ENCODE peak calls at places on chromosome X, in six cellular contexts. O, F, E, H, X and C are unnamed samples.

GRCh38 chrX:68041110-68041509 is 392.2 kb downstream of the OPHN1 start:
- DNase-seq in O (no peak), F (no peak), E (no peak), H (no peak), X (no peak), C (no peak)

GRCh38 chrX:134026732-134027311 is 41.4 kb upstream of the GPC3 start:
- DNase-seq in O (peak), F (peak), E (peak), H (no peak), X (no peak), C (peak)

GRCh38 chrX:24498181-24498580 is 33.1 kb downstream of the PDK3 start:
- DNase-seq in O (no peak), F (no peak), E (peak), H (no peak), X (no peak), C (no peak)

GRCh38 chrX:7100022-7100421 is 47.5 kb upstream of the STS start:
- DNase-seq in O (no peak), F (no peak), E (no peak), H (no peak), X (no peak), C (no peak)

GRCh38 chrX:40012800-40013682 is 84.7 kb downstream of the BCOR start:
- DNase-seq in O (peak), F (peak), E (peak), H (no peak), X (peak), C (no peak)

GRCh38 chrX:108285361-108285760 is 152.9 kb downstream of the COL4A6 start:
- DNase-seq in O (peak), F (no peak), E (no peak), H (no peak), X (no peak), C (no peak)

GRCh38 chrX:103941201-103941975 is 21.0 kb upstream of the TMSB15B start:
- DNase-seq in O (peak), F (peak), E (peak), H (no peak), X (no peak), C (no peak)

GRCh38 chrX:9906919-9907318 is 60.2 kb upstream of the CLDN34 start:
- DNase-seq in O (no peak), F (peak), E (no peak), H (no peak), X (no peak), C (peak)

GRCh38 chrX:122943918-122944317 is 240.2 kb upstream of the GRIA3 start:
- DNase-seq in O (no peak), F (no peak), E (no peak), H (no peak), X (no peak), C (no peak)

GRCh38 chrX:72079607-72080006 is 52.1 kb downstream of the RTL5 start:
- DNase-seq in O (peak), F (no peak), E (peak), H (no peak), X (no peak), C (no peak)

GRCh38 chrX:14235004-14235403 is 205.3 kb upstream of the GEMIN8 start:
- DNase-seq in O (no peak), F (peak), E (peak), H (no peak), X (no peak), C (no peak)

GRCh38 chrX:100615015-100615414 is 21.6 kb downstream of the TSPAN6 start:
- DNase-seq in O (peak), F (peak), E (peak), H (peak), X (peak), C (peak)

GRCh38 chrX:39310925-39311324 is 509.7 kb downstream of the MID1IP1 start:
- DNase-seq in O (no peak), F (no peak), E (peak), H (no peak), X (no peak), C (no peak)

GRCh38 chrX:13212191-13212651 is 107.6 kb downstream of the ATXN3L start:
- DNase-seq in O (peak), F (no peak), E (peak), H (no peak), X (no peak), C (no peak)

GRCh38 chrX:39469126-39469525 is 628.6 kb downstream of the BCOR start:
- DNase-seq in O (no peak), F (no peak), E (no peak), H (no peak), X (no peak), C (no peak)

GRCh38 chrX:15601932-15602331 is 1.2 kb upstream of the ACE2 start:
- DNase-seq in O (no peak), F (no peak), E (no peak), H (no peak), X (no peak), C (no peak)

GRCh38 chrX:70117738-70118137 is 15.5 kb upstream of the IGBP1 start:
- DNase-seq in O (no peak), F (peak), E (no peak), H (no peak), X (no peak), C (peak)

GRCh38 chrX:121093011-121093410 is 45.6 kb downstream of the GLUD2 start:
- DNase-seq in O (no peak), F (no peak), E (no peak), H (no peak), X (no peak), C (no peak)

GRCh38 chrX:72051589-72051988 is 80.1 kb downstream of the RTL5 start:
- DNase-seq in O (no peak), F (no peak), E (no peak), H (no peak), X (no peak), C (no peak)

GRCh38 chrX:35098419-35098818 is 155.8 kb downstream of the FAM47B start:
- DNase-seq in O (no peak), F (no peak), E (no peak), H (no peak), X (no peak), C (no peak)

GRCh38 chrX:153974003-153974725 is 1.6 kb downstream of the TMEM187 start:
- DNase-seq in O (no peak), F (no peak), E (no peak), H (no peak), X (no peak), C (no peak)

GRCh38 chrX:120316587-120317283 is 5.5 kb upstream of the TMEM255A start:
- DNase-seq in O (no peak), F (peak), E (no peak), H (no peak), X (peak), C (no peak)

GRCh38 chrX:10602646-10603045 is 17.7 kb downstream of the MID1 start:
- DNase-seq in O (no peak), F (no peak), E (no peak), H (no peak), X (no peak), C (no peak)

GRCh38 chrX:37644381-37645305 is 40.9 kb upstream of the XK start:
- DNase-seq in O (no peak), F (peak), E (no peak), H (no peak), X (no peak), C (peak)

GRCh38 chrX:45322820-45323219 is 122.1 kb upstream of the DIPK2B start:
- DNase-seq in O (no peak), F (no peak), E (no peak), H (no peak), X (no peak), C (no peak)

GRCh38 chrX:153966841-153967535 is 4.6 kb downstream of the HCFC1 start:
- DNase-seq in O (no peak), F (no peak), E (no peak), H (no peak), X (no peak), C (no peak)

GRCh38 chrX:2325076-2325784 is 175.5 kb downstream of the DHRSX start:
- DNase-seq in O (no peak), F (no peak), E (no peak), H (peak), X (no peak), C (no peak)

GRCh38 chrX:120269379-120270035 is 18.9 kb downstream of the ZBTB33 start:
- DNase-seq in O (no peak), F (peak), E (no peak), H (no peak), X (no peak), C (peak)

GRCh38 chrX:151713859-151714258 is 2.0 kb upstream of the FATE1 start:
- DNase-seq in O (no peak), F (peak), E (peak), H (no peak), X (no peak), C (no peak)

GRCh38 chrX:12950851-12951589 is 23.9 kb upstream of the TMSB4X start:
- DNase-seq in O (peak), F (no peak), E (peak), H (peak), X (no peak), C (no peak)

GRCh38 chrX:108309144-108309543 is 129.1 kb downstream of the COL4A6 start:
- DNase-seq in O (no peak), F (no peak), E (no peak), H (no peak), X (no peak), C (no peak)

GRCh38 chrX:139759637-139760036 is 51.7 kb upstream of the MCF2 start:
- DNase-seq in O (peak), F (no peak), E (peak), H (no peak), X (no peak), C (no peak)

GRCh38 chrX:8201896-8202331 is 30.8 kb upstream of the VCX2 start:
- DNase-seq in O (no peak), F (no peak), E (no peak), H (no peak), X (no peak), C (no peak)

GRCh38 chrX:29478336-29479069 is 736.9 kb upstream of the MAGEB2 start:
- DNase-seq in O (peak), F (peak), E (peak), H (peak), X (no peak), C (no peak)

GRCh38 chrX:134753185-134754008 is 95.1 kb upstream of the PLAC1 start:
- DNase-seq in O (no peak), F (peak), E (no peak), H (no peak), X (peak), C (no peak)

GRCh38 chrX:124332481-124333424 is at the start of gene TEX13D:
- DNase-seq in O (no peak), F (no peak), E (no peak), H (no peak), X (no peak), C (no peak)

GRCh38 chrX:67004451-67004850 is 365.6 kb upstream of the EDA2R start:
- DNase-seq in O (no peak), F (no peak), E (no peak), H (no peak), X (no peak), C (no peak)

GRCh38 chrX:318739-319578 is at the start of gene GTPBP6:
- DNase-seq in O (no peak), F (peak), E (peak), H (peak), X (peak), C (peak)

GRCh38 chrX:109911046-109911445 is 91.9 kb upstream of the TMEM164 start:
- DNase-seq in O (peak), F (peak), E (peak), H (no peak), X (no peak), C (no peak)

GRCh38 chrX:31112226-31112999 is 40.6 kb upstream of the FTHL17 start:
- DNase-seq in O (peak), F (no peak), E (peak), H (no peak), X (no peak), C (no peak)